ENCODE peak calls at places on chromosomes 2 and 18, in six cellular contexts. W is breast epithelium, I is WERI-Rb-1, L is uterus, E is fibroblast of mammary gland, P is endothelial cell of umbilical vein. M is an unnamed sample.

GRCh38 chr18:68660355-68661183 is 54.3 kb downstream of the TMX3 start:
- DNase-seq in L (no peak), I (no peak), P (peak; percentile 42), E (peak; percentile 68), W (no peak), M (peak; percentile 69)

GRCh38 chr2:39377226-39377939 is 59.7 kb downstream of the MAP4K3 start:
- DNase-seq in W (no peak), L (no peak), P (no peak), I (no peak), E (no peak), M (no peak)

GRCh38 chr18:43587538-43588153 is 310.4 kb upstream of the SYT4 start:
- DNase-seq in E (peak; percentile 46), P (peak; percentile 43), I (no peak), L (no peak), W (no peak), M (peak; percentile 45)

GRCh38 chr2:64327510-64328414 is 126.2 kb upstream of the LGALSL start:
- DNase-seq in E (peak; percentile 16), P (peak; percentile 40), L (peak; percentile 42), I (peak; percentile 58), W (no peak), M (peak; percentile 4)

GRCh38 chr2:31170071-31170698 is 31.9 kb upstream of the GALNT14 start:
- DNase-seq in I (peak; percentile 74), L (peak; percentile 17), E (peak; percentile 65), P (peak; percentile 47), W (peak; percentile 22), M (peak; percentile 66)

GRCh38 chr2:11288431-11288830 is 56.0 kb downstream of the ROCK2 start:
- DNase-seq in L (no peak), I (no peak), P (peak; percentile 36), W (no peak), E (no peak), M (no peak)

GRCh38 chr18:57791911-57792310 is 11.2 kb downstream of the ATP8B1 start:
- DNase-seq in P (no peak), W (no peak), E (no peak), I (no peak), L (no peak), M (no peak)

GRCh38 chr2:207775471-207775870 is 5.8 kb upstream of the FZD5 start:
- DNase-seq in I (no peak), W (no peak), L (no peak), P (no peak), E (no peak), M (no peak)

GRCh38 chr2:72837171-72837570 is 11.3 kb upstream of the EXOC6B start:
- DNase-seq in E (peak; percentile 30), L (no peak), I (no peak), W (no peak), P (no peak), M (peak; percentile 15)

GRCh38 chr2:37825586-37825985 is 99.5 kb upstream of the RMDN2 start:
- DNase-seq in E (no peak), I (peak; percentile 66), P (no peak), W (no peak), L (no peak), M (no peak)

GRCh38 chr18:13268035-13268700 is 49.6 kb downstream of the LDLRAD4 start:
- DNase-seq in E (peak; percentile 8), P (peak; percentile 65), I (no peak), W (peak; percentile 78), L (peak; percentile 42), M (peak; percentile 64)

GRCh38 chr2:97005353-97005752 is 19.0 kb upstream of the FAM178B start:
- DNase-seq in P (no peak), E (peak; percentile 2), I (no peak), L (no peak), W (no peak), M (no peak)

GRCh38 chr2:25470792-25471191 is 129.1 kb upstream of the DNMT3A start:
- DNase-seq in L (no peak), P (no peak), W (no peak), E (no peak), I (no peak), M (no peak)

GRCh38 chr2:45675130-45675812 is 23.8 kb downstream of the PRKCE start:
- DNase-seq in W (peak; percentile 44), P (no peak), E (peak; percentile 77), I (no peak), L (no peak), M (peak; percentile 54)

GRCh38 chr2:160132761-160133160 is 67.3 kb downstream of the ITGB6 start:
- DNase-seq in L (no peak), W (no peak), I (no peak), P (no peak), E (no peak), M (no peak)

GRCh38 chr2:170670651-170671050 is 44.5 kb upstream of the SP5 start:
- DNase-seq in W (no peak), I (no peak), P (no peak), E (no peak), L (no peak), M (no peak)

GRCh38 chr2:42755161-42755900 is 8.6 kb downstream of the OXER1 start:
- DNase-seq in W (no peak), I (no peak), E (peak; percentile 71), P (no peak), L (no peak), M (peak; percentile 51)

GRCh38 chr18:26702023-26702422 is 153.7 kb upstream of the KCTD1 start:
- DNase-seq in W (no peak), L (no peak), E (no peak), I (no peak), P (no peak), M (no peak)

GRCh38 chr18:24234330-24234729 is 95.5 kb downstream of the CABYR start:
- DNase-seq in P (peak; percentile 21), L (peak; percentile 34), E (peak; percentile 15), I (no peak), W (no peak), M (no peak)

GRCh38 chr2:10057231-10058107 is 14.1 kb downstream of the KLF11 start:
- DNase-seq in L (no peak), E (peak; percentile 80), P (peak; percentile 31), I (peak; percentile 95), W (peak; percentile 60), M (peak; percentile 80)

GRCh38 chr18:34808389-34808788 is 98.3 kb downstream of the DTNA start:
- DNase-seq in L (no peak), E (no peak), W (no peak), P (no peak), I (no peak), M (no peak)

GRCh38 chr18:34807106-34807796 is 97.2 kb downstream of the DTNA start:
- DNase-seq in W (peak; percentile 62), E (no peak), L (no peak), I (no peak), P (no peak), M (no peak)

GRCh38 chr18:34805117-34805882 is 95.2 kb downstream of the DTNA start:
- DNase-seq in L (no peak), P (no peak), I (no peak), W (no peak), E (no peak), M (no peak)

GRCh38 chr18:34806527-34806926 is 96.4 kb downstream of the DTNA start:
- DNase-seq in L (no peak), I (no peak), P (peak; percentile 34), W (no peak), E (no peak), M (no peak)

GRCh38 chr18:34809697-34810096 is 99.6 kb downstream of the DTNA start:
- DNase-seq in E (peak; percentile 70), W (no peak), I (peak; percentile 44), P (peak; percentile 31), L (peak; percentile 62), M (peak; percentile 64)
- H3K4me3 ChIP-seq in E (no peak overlapping the region), W (no peak overlapping the region), I (no peak overlapping the region), P (no peak overlapping the region), L (no peak overlapping the region), M (no peak overlapping the region)

DNA sequence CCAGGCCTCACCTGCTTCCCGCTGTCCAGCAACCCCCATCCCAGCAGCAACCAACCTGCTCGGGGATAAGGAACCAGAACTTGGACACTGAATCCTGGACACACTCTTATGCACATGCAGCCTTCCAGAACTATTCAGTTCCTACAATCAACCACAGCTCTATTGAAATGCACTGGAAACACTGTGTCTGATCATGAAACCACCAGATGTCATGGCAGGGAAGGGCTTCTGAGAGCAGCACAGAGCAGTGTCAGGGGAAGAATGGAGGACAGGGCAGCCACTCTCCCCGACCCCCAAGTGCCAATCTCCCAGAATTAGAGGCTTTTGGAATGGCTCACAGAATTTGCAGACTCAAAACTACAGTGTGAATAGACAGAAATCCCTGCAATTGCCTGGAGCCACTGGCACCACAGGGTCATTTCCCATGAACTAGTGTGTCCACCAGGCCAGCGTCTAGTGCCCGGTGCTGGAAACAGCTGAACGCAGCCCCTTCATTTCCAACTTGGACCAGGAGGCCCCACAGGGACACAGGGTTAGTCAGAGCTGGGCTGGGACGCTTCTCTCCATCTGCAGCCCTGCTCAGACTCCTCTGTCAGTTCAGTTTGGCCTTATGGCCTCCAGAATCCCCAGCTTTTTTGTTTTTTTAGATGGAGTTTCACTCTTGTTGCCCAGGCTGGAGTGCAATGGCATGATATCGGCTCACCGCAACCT is 25.5 kb downstream of the MRPL35 start:
- DNase-seq in P (no peak), I (no peak), L (no peak), E (no peak), W (no peak), M (no peak)
- TF ChIP-seq CTCF in P (no peak), I (no peak), L (no peak), E (no peak), W (no peak), M (no peak)

GRCh38 chr18:35000457-35000856 is 40.8 kb upstream of the MAPRE2 start:
- DNase-seq in P (no peak), E (no peak), L (no peak), I (no peak), W (no peak), M (no peak)

GRCh38 chr18:35010983-35011382 is 30.2 kb upstream of the MAPRE2 start:
- DNase-seq in I (no peak), E (no peak), P (no peak), L (no peak), W (no peak), M (no peak)

GRCh38 chr18:35010156-35010555 is 31.1 kb upstream of the MAPRE2 start:
- DNase-seq in E (no peak), L (no peak), W (no peak), I (no peak), P (no peak), M (no peak)

GRCh38 chr18:35002120-35002519 is 39.1 kb upstream of the MAPRE2 start:
- DNase-seq in W (no peak), I (no peak), P (no peak), E (no peak), L (no peak), M (no peak)

DNA sequence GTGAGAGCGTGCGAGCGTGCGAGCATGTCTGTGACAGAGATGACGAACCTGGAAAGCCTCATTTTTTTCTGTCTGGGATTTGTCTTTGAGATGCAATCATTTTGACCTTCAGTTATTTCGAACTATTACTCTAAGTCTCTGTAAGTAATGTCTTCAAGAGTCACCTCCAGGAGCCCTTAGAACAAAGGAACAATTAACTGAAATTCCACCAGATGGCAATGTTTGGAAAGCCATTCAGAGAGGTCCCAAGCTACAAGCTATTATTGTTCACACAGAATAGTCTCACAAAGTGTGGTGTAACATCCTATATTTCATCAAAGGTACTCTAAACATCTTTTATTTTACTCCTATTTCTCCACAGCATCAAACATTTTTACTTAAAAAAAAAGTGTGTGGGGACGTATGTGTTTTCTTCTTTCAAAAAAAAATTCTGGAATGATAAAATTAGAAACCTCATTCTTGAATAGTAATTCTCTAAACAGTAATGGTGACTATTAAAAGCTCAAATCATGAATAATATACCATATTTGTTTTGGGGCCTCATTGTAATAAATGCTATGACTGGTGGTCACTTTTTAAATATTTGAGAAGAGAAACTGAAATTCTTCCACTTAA is 35.1 kb upstream of the MAPRE2 start:
- DNase-seq in I (no peak), W (no peak), P (peak; percentile 83), E (peak; percentile 76), L (no peak), M (peak; percentile 72)
- H3K4me3 ChIP-seq in I (no peak overlapping the region), W (no peak overlapping the region), P (no peak overlapping the region), E (no peak overlapping the region), L (no peak overlapping the region), M (no peak overlapping the region)

GRCh38 chr18:36714476-36714875 is 114.3 kb downstream of the TPGS2 start:
- DNase-seq in W (no peak), P (no peak), L (no peak), E (no peak), I (no peak), M (no peak)
- TF ChIP-seq CTCF in W (no peak), P (no peak), L (no peak), E (peak; percentile 31), I (peak; percentile 21), M (peak; percentile 31)